ENCODE peak calls at places on chromosomes 3 and 15, in five cellular contexts. P is AG04450, K is WERI-Rb-1, T is hepatocyte, U is fibroblast of mammary gland. H is an unnamed sample.

GRCh38 chr3:59566481-59566975 is 516.7 kb upstream of the CFAP20DC start:
- DNase-seq in P (no peak), K (peak), T (no peak), U (no peak), H (peak)

GRCh38 chr3:52190294-52190841 is 7.6 kb upstream of the ALAS1 start:
- DNase-seq in P (no peak), T (no peak), U (peak), K (no peak), H (no peak)

GRCh38 chr3:39277893-39278615 is 1.8 kb downstream of the CX3CR1 start:
- DNase-seq in U (no peak), P (no peak), T (no peak), K (no peak), H (no peak)

GRCh38 chr15:83327041-83327440 is 42.6 kb upstream of the BNC1 start:
- DNase-seq in P (no peak), U (peak), K (no peak), T (no peak), H (peak)

GRCh38 chr3:189995129-189995528 is 125.6 kb downstream of the P3H2 start:
- DNase-seq in K (peak), T (no peak), P (no peak), U (no peak), H (no peak)

GRCh38 chr3:53254190-53254809 is 1.5 kb downstream of the TKT start:
- DNase-seq in U (peak), T (peak), K (peak), P (no peak), H (peak)

GRCh38 chr15:72916939-72917338 is 133.4 kb upstream of the ADPGK start:
- DNase-seq in U (no peak), K (no peak), P (no peak), T (no peak), H (no peak)

GRCh38 chr15:73894133-73894814 is 20.9 kb downstream of the TBC1D21 start:
- DNase-seq in U (no peak), P (no peak), T (no peak), K (no peak), H (no peak)

GRCh38 chr15:22259881-22260421 is 179.6 kb downstream of the OR4M2 start:
- DNase-seq in K (no peak), P (no peak), T (no peak), U (no peak), H (no peak)

GRCh38 chr3:183275418-183275817 is 22.4 kb downstream of the B3GNT5 start:
- DNase-seq in K (no peak), U (peak), P (no peak), T (peak), H (peak)

GRCh38 chr15:77676569-77677375 is 44.1 kb upstream of the LINGO1 start:
- DNase-seq in T (no peak), U (no peak), K (no peak), P (no peak), H (no peak)

GRCh38 chr3:150830094-150830681 is 67.2 kb upstream of the SIAH2 start:
- DNase-seq in T (peak), K (no peak), U (no peak), P (no peak), H (peak)

GRCh38 chr15:25087137-25087536 is 132.3 kb downstream of the SNRPN start:
- DNase-seq in P (no peak), K (no peak), U (no peak), T (no peak), H (no peak)

GRCh38 chr15:101280007-101280406 is 2.7 kb upstream of the SELENOS start:
- DNase-seq in U (no peak), T (peak), K (no peak), P (no peak), H (no peak)

GRCh38 chr3:127431066-127431465 is 143.2 kb upstream of the PRR20G start:
- DNase-seq in K (no peak), T (no peak), P (no peak), U (no peak), H (no peak)

GRCh38 chr3:134250717-134251220 is at the start of gene RYK:
- DNase-seq in U (peak), P (peak), T (peak), K (peak), H (peak)

GRCh38 chr3:12420393-12420792 is 63.9 kb upstream of the TSEN2 start:
- DNase-seq in T (no peak), U (peak), K (no peak), P (no peak), H (no peak)

GRCh38 chr3:53800041-53800440 is 46.2 kb downstream of the CHDH start:
- DNase-seq in K (no peak), T (no peak), P (no peak), U (no peak), H (peak)

GRCh38 chr3:192833177-192833890 is 84.3 kb downstream of the MB21D2 start:
- DNase-seq in P (no peak), K (no peak), U (peak), T (no peak), H (peak)

GRCh38 chr3:185687479-185687878 is 101.4 kb downstream of the SENP2 start:
- DNase-seq in K (no peak), T (no peak), U (no peak), P (no peak), H (peak)

GRCh38 chr15:59360305-59360704 is 12.4 kb downstream of the MYO1E start:
- DNase-seq in K (no peak), T (no peak), P (no peak), U (no peak), H (no peak)

GRCh38 chr3:109339714-109340648 is 2.6 kb upstream of the DPPA4 start:
- DNase-seq in U (no peak), K (no peak), T (no peak), P (no peak), H (no peak)

GRCh38 chr3:107710851-107711250 is 188.1 kb downstream of the BBX start:
- DNase-seq in K (no peak), T (peak), U (peak), P (no peak), H (peak)

GRCh38 chr3:155517907-155518306 is 224.4 kb upstream of the STRIT1 start:
- DNase-seq in P (no peak), K (no peak), U (peak), T (no peak), H (peak)

GRCh38 chr3:197736010-197736490 is 654 bp downstream of the RUBCN start:
- DNase-seq in T (peak), U (no peak), K (peak), P (no peak), H (peak)

GRCh38 chr3:101689291-101689690 is 2.8 kb upstream of the RPL24 start:
- DNase-seq in U (no peak), P (no peak), K (no peak), T (no peak), H (no peak)

GRCh38 chr3:115040673-115041286 is 106.3 kb downstream of the ZBTB20 start:
- DNase-seq in U (peak), P (peak), K (peak), T (peak), H (peak)

GRCh38 chr3:15032650-15033049 is 32.5 kb downstream of the MRPS25 start:
- DNase-seq in T (no peak), U (peak), K (no peak), P (no peak), H (no peak)

GRCh38 chr3:188673509-188674239 is 498.1 kb upstream of the TPRG1 start:
- DNase-seq in T (peak), P (no peak), K (no peak), U (peak), H (peak)

GRCh38 chr15:28974142-28974541 is 88.4 kb downstream of the APBA2 start:
- DNase-seq in K (no peak), U (no peak), P (no peak), T (no peak), H (no peak)

GRCh38 chr3:62604301-62604700 is 231.0 kb upstream of the FEZF2 start:
- DNase-seq in P (no peak), U (peak), T (no peak), K (no peak), H (peak)

GRCh38 chr15:47717036-47717611 is at the start of gene SEMA6D:
- DNase-seq in T (peak), P (peak), K (peak), U (peak), H (peak)

GRCh38 chr3:161349529-161350278 is 21.6 kb downstream of the SPTSSB start:
- DNase-seq in U (peak), T (peak), K (no peak), P (peak), H (peak)

GRCh38 chr3:54519493-54519892 is 397.1 kb downstream of the CACNA2D3 start:
- DNase-seq in K (no peak), P (no peak), U (no peak), T (no peak), H (no peak)

DNA sequence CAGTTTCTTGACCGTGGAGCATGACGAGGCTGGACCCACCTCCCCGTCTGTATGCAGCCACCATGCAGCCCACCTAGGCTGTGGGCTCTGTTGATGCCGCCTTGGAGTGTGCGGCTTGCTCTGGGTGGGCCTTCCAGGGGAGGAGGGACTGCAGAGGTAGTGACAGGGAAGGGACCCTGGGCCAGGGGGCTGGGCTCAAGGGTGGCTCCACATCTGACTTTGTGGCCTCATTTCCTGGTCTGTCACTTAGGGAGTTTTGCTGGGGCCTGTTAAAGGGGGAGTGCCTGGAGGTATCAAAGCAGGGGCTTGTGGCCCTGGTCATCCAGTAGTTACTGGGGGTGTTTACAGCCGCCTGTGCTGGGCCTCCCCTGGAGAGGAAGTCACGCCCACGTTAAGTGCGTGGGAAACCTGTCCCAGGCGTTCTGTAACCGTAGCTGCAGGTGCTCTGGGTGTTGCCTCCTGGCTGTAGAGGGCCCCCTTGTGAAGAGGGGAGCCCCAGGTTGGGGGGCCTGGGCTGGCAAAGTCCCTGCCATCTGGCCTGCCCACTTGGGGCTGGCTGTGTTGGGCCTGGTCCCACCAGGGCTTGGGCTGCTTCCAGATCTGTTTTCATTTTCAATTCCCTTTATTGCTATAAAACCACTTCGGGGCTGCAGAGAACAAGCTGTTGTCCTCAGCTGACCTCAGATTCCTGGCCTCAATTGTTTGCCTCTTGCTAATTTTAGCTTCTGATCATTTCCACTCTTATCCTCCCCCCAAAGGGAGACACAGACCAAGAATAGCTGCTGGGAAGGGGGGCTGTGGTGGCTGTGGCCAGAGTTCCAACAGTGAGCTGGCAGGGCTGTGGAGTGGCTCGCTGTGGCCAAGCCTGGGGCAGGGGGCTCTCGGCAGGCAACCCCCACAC is 26.5 kb downstream of the KLF13 start:
- DNase-seq in P (peak), U (peak), K (peak), T (peak), H (no peak)
- TF ChIP-seq CTCF in P (no peak), U (no peak), K (no peak), T (no peak), H (no peak)

GRCh38 chr3:45968149-45968548 is 24.9 kb downstream of the CXCR6 start:
- DNase-seq in P (no peak), T (no peak), K (no peak), U (no peak), H (no peak)

GRCh38 chr3:45968706-45969105 is 25.4 kb downstream of the CXCR6 start:
- DNase-seq in P (no peak), K (no peak), U (peak), T (peak), H (peak)

GRCh38 chr3:45966371-45966780 is 23.1 kb downstream of the CXCR6 start:
- DNase-seq in K (no peak), P (no peak), U (no peak), T (no peak), H (no peak)

GRCh38 chr3:45967724-45968123 is 24.5 kb downstream of the CXCR6 start:
- DNase-seq in U (no peak), T (no peak), K (no peak), P (no peak), H (no peak)

GRCh38 chr3:45966969-45967640 is 23.8 kb downstream of the CXCR6 start:
- DNase-seq in T (no peak), P (no peak), U (no peak), K (no peak), H (no peak)
- H3K4me3 ChIP-seq in T (no peak), P (no peak), U (no peak), K (no peak), H (no peak)

DNA sequence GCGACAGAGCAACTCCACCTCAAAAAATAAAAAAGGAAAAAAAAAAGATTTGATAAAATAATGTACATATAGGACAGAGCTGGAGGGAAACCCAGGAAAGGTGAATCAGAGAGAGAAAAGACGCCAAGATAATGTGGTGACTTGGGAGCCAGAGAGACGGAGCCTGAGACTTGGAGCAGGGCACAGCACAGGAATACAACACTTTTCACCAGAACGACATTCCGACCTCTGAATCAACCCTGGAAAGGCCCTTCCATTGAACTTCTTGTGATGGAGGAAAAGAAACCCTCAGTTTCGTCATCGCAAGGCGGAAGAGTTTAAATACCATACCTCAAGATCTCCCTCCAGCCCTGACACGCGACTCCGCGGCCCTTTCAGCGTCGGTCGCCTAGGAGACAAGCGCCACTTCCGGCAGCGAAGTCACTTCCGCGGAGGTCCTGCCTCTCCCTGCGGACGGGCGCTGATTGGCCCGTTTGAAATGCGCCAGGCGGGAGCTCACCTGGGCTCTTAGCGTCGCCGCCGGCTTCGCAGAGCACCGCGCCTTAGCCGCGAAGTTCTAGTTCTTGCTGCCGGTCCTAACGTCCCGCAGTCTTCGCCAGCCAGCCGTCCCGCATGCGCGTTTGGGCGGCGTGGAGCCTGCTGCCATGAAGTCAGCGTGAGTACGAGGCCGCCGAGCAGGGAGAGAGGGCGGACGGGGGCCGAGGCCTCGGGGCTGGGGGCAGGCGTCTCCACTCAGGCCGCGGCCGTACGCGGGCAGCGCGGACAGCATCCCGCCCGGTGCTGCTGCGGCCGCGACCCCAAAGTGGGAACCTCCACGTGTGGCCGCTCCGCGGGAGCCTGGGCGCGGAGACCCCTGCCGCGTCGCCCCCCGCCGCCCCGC is at the start of gene KIF23:
- DNase-seq in U (peak), K (peak), P (peak), T (peak), H (peak)
- TF ChIP-seq CTCF in U (no peak), K (no peak), P (no peak), T (no peak), H (no peak)

DNA sequence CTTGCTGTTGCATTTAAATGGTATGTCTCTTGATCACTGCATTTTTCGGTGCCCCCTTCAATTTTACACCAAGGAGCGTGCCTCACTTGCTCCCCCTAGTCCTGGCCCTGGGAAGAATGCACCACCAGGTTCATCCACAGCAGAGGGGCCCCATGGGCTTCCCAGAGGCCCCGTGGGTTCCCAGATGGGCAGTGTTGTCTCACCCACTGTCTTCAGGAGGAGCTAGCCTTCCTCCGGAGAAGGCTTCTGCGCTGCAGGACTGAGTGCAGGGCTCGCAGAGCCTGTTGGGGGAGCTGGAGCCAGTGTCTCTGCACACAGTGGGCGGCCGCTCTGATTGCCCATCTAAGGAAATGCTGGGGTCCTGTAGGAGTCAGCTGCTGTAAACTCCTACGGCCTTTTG is 45.9 kb downstream of the POLR2M start:
- DNase-seq in U (peak), P (no peak), T (no peak), K (no peak), H (no peak)
- H3K4me3 ChIP-seq in U (no peak), P (peak), T (no peak), K (no peak), H (no peak)

GRCh38 chr3:69252141-69252540 is 129.7 kb upstream of the LMOD3 start:
- DNase-seq in P (no peak), K (no peak), T (no peak), U (no peak), H (no peak)

GRCh38 chr3:69254351-69254750 is 131.5 kb downstream of the FRMD4B start:
- DNase-seq in P (no peak), U (no peak), T (no peak), K (no peak), H (no peak)

GRCh38 chr3:69251078-69251805 is 128.8 kb upstream of the LMOD3 start:
- DNase-seq in U (no peak), K (no peak), T (peak), P (no peak), H (no peak)

GRCh38 chr3:69250014-69250413 is 127.6 kb upstream of the LMOD3 start:
- DNase-seq in U (peak), T (peak), P (no peak), K (no peak), H (no peak)

DNA sequence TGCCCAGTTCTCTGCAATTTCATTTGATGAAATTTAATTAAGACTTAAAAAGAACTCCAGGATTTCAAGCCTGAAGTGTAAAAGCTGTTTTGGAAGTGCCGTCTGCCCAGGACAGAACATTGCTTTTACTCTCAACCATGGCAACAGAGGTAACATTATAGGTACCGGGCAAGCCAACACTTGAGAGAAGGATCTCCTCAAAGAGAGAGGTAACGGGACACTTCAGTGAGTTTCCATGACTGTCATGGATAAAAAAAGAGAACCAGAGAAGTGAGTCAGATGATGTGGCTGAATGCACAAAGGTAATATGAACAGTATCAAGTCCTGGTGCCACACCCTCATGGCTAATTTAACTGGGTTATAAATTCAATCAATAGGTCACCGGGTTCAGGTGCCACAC is 130.2 kb upstream of the LMOD3 start:
- DNase-seq in P (no peak), U (no peak), T (no peak), K (no peak), H (peak)
- TF ChIP-seq CTCF in P (no peak), U (no peak), T (no peak), K (no peak), H (no peak)

GRCh38 chr15:80404719-80405553 is 754 bp downstream of the ARNT2 start:
- DNase-seq in P (no peak), K (peak), T (peak), U (peak), H (no peak)
- H3K4me3 ChIP-seq in P (peak), K (peak), T (peak), U (peak), H (no peak)

DNA sequence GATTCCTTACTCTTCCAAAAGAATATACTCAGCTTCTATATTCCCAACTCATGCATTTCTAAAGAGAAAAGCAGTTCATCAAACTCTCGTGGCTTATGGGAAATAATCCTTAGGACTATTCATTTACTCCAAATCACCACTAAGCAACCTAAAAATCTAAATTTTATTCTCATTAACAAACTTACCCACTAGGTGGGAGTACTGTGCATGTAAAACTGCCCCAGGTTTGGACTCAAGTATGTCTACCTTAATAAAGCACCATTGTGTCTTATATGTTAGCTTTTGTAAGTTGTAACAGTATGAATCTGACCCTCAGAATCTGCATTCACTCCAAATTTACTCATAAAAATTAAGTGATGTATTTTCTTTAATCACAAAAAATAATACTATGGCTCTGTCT is 25.3 kb downstream of the RAD18 start:
- DNase-seq in T (peak), P (no peak), K (no peak), U (peak), H (peak)
- TF ChIP-seq CTCF in T (peak), P (peak), K (no peak), U (peak), H (peak)

GRCh38 chr15:66866651-66867050 is 164.6 kb downstream of the SMAD6 start:
- DNase-seq in K (no peak), P (no peak), U (no peak), T (no peak), H (no peak)
- H3K4me3 ChIP-seq in K (no peak), P (no peak), U (no peak), T (no peak), H (no peak)

GRCh38 chr3:145087038-145087437 is 1073.9 kb downstream of the PLOD2 start:
- DNase-seq in P (no peak), T (no peak), K (peak), U (no peak), H (no peak)
- TF ChIP-seq CTCF in P (no peak), T (no peak), K (peak), U (no peak), H (no peak)